ENCODE peak calls at places on chromosome 18, in six cellular contexts. One of them, this sample, is unnamed.
A peak's percentile ranks its signal among the peaks of the same experiment; 100 is the strongest.

GRCh38 chr18:69858897-69859296 is 88.8 kb downstream of the CD226 start:
- DNase-seq in MG63: no peak
- DNase-seq in MCF 10A: no peak
- DNase-seq in NCI-H774: no peak
- DNase-seq in AG20443: no peak
- DNase-seq in GM12891: no peak
- DNase-seq in this sample: no peak

GRCh38 chr18:10892801-10893595 is 256.4 kb downstream of the PIEZO2 start:
- DNase-seq in GM12891: no peak
- DNase-seq in AG20443: no peak
- DNase-seq in MCF 10A: no peak
- DNase-seq in NCI-H774: no peak
- DNase-seq in MG63: no peak
- DNase-seq in this sample: no peak

GRCh38 chr18:35463050-35463449 is 34.7 kb downstream of the INO80C start:
- DNase-seq in MG63: peak; percentile 39
- DNase-seq in NCI-H774: no peak
- DNase-seq in AG20443: no peak
- DNase-seq in MCF 10A: peak; percentile 69
- DNase-seq in GM12891: no peak
- DNase-seq in this sample: no peak

GRCh38 chr18:74342416-74343043 is 26.9 kb downstream of the C18orf63 start:
- DNase-seq in MG63: no peak
- DNase-seq in GM12891: no peak
- DNase-seq in NCI-H774: peak; percentile 45
- DNase-seq in AG20443: peak; percentile 31
- DNase-seq in MCF 10A: peak; percentile 60
- DNase-seq in this sample: peak; percentile 6

GRCh38 chr18:42920621-42921020 is 194.9 kb downstream of the RIT2 start:
- DNase-seq in MG63: no peak
- DNase-seq in GM12891: no peak
- DNase-seq in MCF 10A: no peak
- DNase-seq in NCI-H774: no peak
- DNase-seq in AG20443: no peak
- DNase-seq in this sample: no peak

GRCh38 chr18:58027341-58027740 is 16.7 kb upstream of the NEDD4L start:
- DNase-seq in GM12891: no peak
- DNase-seq in NCI-H774: no peak
- DNase-seq in AG20443: no peak
- DNase-seq in MCF 10A: no peak
- DNase-seq in MG63: no peak
- DNase-seq in this sample: no peak

GRCh38 chr18:79628416-79629248 is 51.0 kb upstream of the CTDP1 start:
- DNase-seq in MCF 10A: no peak
- DNase-seq in AG20443: no peak
- DNase-seq in MG63: no peak
- DNase-seq in GM12891: no peak
- DNase-seq in NCI-H774: no peak
- DNase-seq in this sample: no peak

GRCh38 chr18:39521164-39521563 is 1955.6 kb upstream of the CELF4 start:
- DNase-seq in NCI-H774: no peak
- DNase-seq in MCF 10A: no peak
- DNase-seq in GM12891: no peak
- DNase-seq in MG63: no peak
- DNase-seq in AG20443: no peak
- DNase-seq in this sample: no peak

GRCh38 chr18:63319383-63320040 is at the start of gene BCL2:
- DNase-seq in MCF 10A: peak; percentile 58
- DNase-seq in NCI-H774: peak; percentile 56
- DNase-seq in AG20443: no peak
- DNase-seq in GM12891: no peak
- DNase-seq in MG63: peak; percentile 35
- DNase-seq in this sample: peak; percentile 25

GRCh38 chr18:10139783-10140410 is 226.1 kb downstream of the VAPA start:
- DNase-seq in NCI-H774: no peak
- DNase-seq in AG20443: peak; percentile 77
- DNase-seq in GM12891: no peak
- DNase-seq in MG63: no peak
- DNase-seq in MCF 10A: peak; percentile 40
- DNase-seq in this sample: peak; percentile 34

GRCh38 chr18:10252952-10253680 is 201.3 kb upstream of the APCDD1 start:
- DNase-seq in MCF 10A: no peak
- DNase-seq in AG20443: no peak
- DNase-seq in MG63: no peak
- DNase-seq in NCI-H774: peak; percentile 10
- DNase-seq in GM12891: no peak
- DNase-seq in this sample: no peak

GRCh38 chr18:75350440-75350839 is 77.1 kb downstream of the SMIM21 start:
- DNase-seq in MG63: no peak
- DNase-seq in GM12891: no peak
- DNase-seq in NCI-H774: no peak
- DNase-seq in AG20443: no peak
- DNase-seq in MCF 10A: no peak
- DNase-seq in this sample: no peak

GRCh38 chr18:49850636-49851035 is 37.3 kb upstream of the ACAA2 start:
- DNase-seq in AG20443: no peak
- DNase-seq in GM12891: no peak
- DNase-seq in NCI-H774: no peak
- DNase-seq in MG63: no peak
- DNase-seq in MCF 10A: no peak
- DNase-seq in this sample: no peak

GRCh38 chr18:24632158-24632988 is 171.9 kb downstream of the HRH4 start:
- DNase-seq in MG63: no peak
- DNase-seq in AG20443: no peak
- DNase-seq in MCF 10A: no peak
- DNase-seq in NCI-H774: no peak
- DNase-seq in GM12891: no peak
- DNase-seq in this sample: no peak

GRCh38 chr18:25279133-25279532 is 72.8 kb downstream of the ZNF521 start:
- DNase-seq in MCF 10A: no peak
- DNase-seq in MG63: no peak
- DNase-seq in GM12891: no peak
- DNase-seq in AG20443: no peak
- DNase-seq in NCI-H774: no peak
- DNase-seq in this sample: no peak

GRCh38 chr18:23585007-23585871 is 1.1 kb downstream of the NPC1 start:
- DNase-seq in GM12891: no peak
- DNase-seq in AG20443: peak; percentile 25
- DNase-seq in MG63: no peak
- DNase-seq in MCF 10A: peak; percentile 41
- DNase-seq in NCI-H774: no peak
- DNase-seq in this sample: peak; percentile 56

GRCh38 chr18:2537281-2537680 is 34.0 kb downstream of the METTL4 start:
- DNase-seq in NCI-H774: no peak
- DNase-seq in GM12891: no peak
- DNase-seq in MG63: no peak
- DNase-seq in MCF 10A: no peak
- DNase-seq in AG20443: no peak
- DNase-seq in this sample: no peak

GRCh38 chr18:79644666-79645057 is 34.9 kb upstream of the CTDP1 start:
- DNase-seq in GM12891: no peak
- DNase-seq in AG20443: no peak
- DNase-seq in MG63: no peak
- DNase-seq in MCF 10A: no peak
- DNase-seq in NCI-H774: no peak
- DNase-seq in this sample: no peak

GRCh38 chr18:8615397-8616025 is 6.3 kb downstream of the RAB12 start:
- DNase-seq in MCF 10A: peak; percentile 93
- DNase-seq in AG20443: peak; percentile 93
- DNase-seq in MG63: peak; percentile 83
- DNase-seq in NCI-H774: peak; percentile 56
- DNase-seq in GM12891: no peak
- DNase-seq in this sample: peak; percentile 89

GRCh38 chr18:79798999-79799370 is 1.2 kb downstream of the KCNG2 start:
- DNase-seq in GM12891: no peak
- DNase-seq in MCF 10A: no peak
- DNase-seq in AG20443: no peak
- DNase-seq in MG63: no peak
- DNase-seq in NCI-H774: no peak
- DNase-seq in this sample: no peak

GRCh38 chr18:39178171-39178570 is 1612.6 kb upstream of the CELF4 start:
- DNase-seq in MG63: no peak
- DNase-seq in AG20443: no peak
- DNase-seq in NCI-H774: no peak
- DNase-seq in MCF 10A: no peak
- DNase-seq in GM12891: no peak
- DNase-seq in this sample: no peak

GRCh38 chr18:64803471-64803870 is 654.6 kb upstream of the LINC00305 start:
- DNase-seq in AG20443: no peak
- DNase-seq in GM12891: no peak
- DNase-seq in MCF 10A: no peak
- DNase-seq in MG63: no peak
- DNase-seq in NCI-H774: no peak
- DNase-seq in this sample: no peak

GRCh38 chr18:11872479-11873136 is 21.4 kb downstream of the CHMP1B start:
- DNase-seq in NCI-H774: no peak
- DNase-seq in AG20443: peak; percentile 69
- DNase-seq in MG63: no peak
- DNase-seq in MCF 10A: peak; percentile 73
- DNase-seq in GM12891: no peak
- DNase-seq in this sample: peak; percentile 73

GRCh38 chr18:31241900-31242409 is 76.0 kb upstream of the DSG1 start:
- DNase-seq in GM12891: no peak
- DNase-seq in MG63: no peak
- DNase-seq in NCI-H774: no peak
- DNase-seq in AG20443: no peak
- DNase-seq in MCF 10A: peak; percentile 96
- DNase-seq in this sample: peak; percentile 83

GRCh38 chr18:75895135-75895534 is 467.6 kb upstream of the SMIM21 start:
- DNase-seq in NCI-H774: no peak
- DNase-seq in AG20443: no peak
- DNase-seq in MG63: no peak
- DNase-seq in MCF 10A: no peak
- DNase-seq in GM12891: no peak
- DNase-seq in this sample: no peak

This sample was measured in RWPE1.